ENCODE peak calls at places on chromosomes 1 and 21, in nine cellular contexts. One of them, this sample, is unnamed.
A peak's percentile ranks its signal among the peaks of the same experiment; 100 is the strongest.

GRCh38 chr1:164755674-164756073 is 196.7 kb downstream of the PBX1 start:
- DNase-seq in B cell: no peak
- DNase-seq in CD4-positive, alpha-beta T cell: no peak
- DNase-seq in transverse colon: no peak
- DNase-seq in HCEC 1CT: no peak
- DNase-seq in A172: no peak
- DNase-seq in coronary artery: no peak
- DNase-seq in head of caudate nucleus: no peak
- DNase-seq in naive thymus-derived CD4-positive, alpha-beta T cell: no peak
- DNase-seq in this sample: no peak

GRCh38 chr1:26285366-26286063 is 5.6 kb downstream of the SH3BGRL3 start:
- DNase-seq in naive thymus-derived CD4-positive, alpha-beta T cell: no peak
- DNase-seq in B cell: peak; percentile 58
- DNase-seq in CD4-positive, alpha-beta T cell: no peak
- DNase-seq in A172: no peak
- DNase-seq in coronary artery: no peak
- DNase-seq in transverse colon: peak; percentile 52
- DNase-seq in head of caudate nucleus: no peak
- DNase-seq in HCEC 1CT: no peak
- DNase-seq in this sample: peak; percentile 63

GRCh38 chr1:70811815-70812214 is 235.8 kb downstream of the PTGER3 start:
- DNase-seq in CD4-positive, alpha-beta T cell: no peak
- DNase-seq in HCEC 1CT: no peak
- DNase-seq in B cell: no peak
- DNase-seq in coronary artery: no peak
- DNase-seq in head of caudate nucleus: no peak
- DNase-seq in transverse colon: no peak
- DNase-seq in A172: no peak
- DNase-seq in naive thymus-derived CD4-positive, alpha-beta T cell: no peak
- DNase-seq in this sample: no peak

GRCh38 chr1:87473203-87473661 is 144.6 kb downstream of the LMO4 start:
- DNase-seq in A172: peak; percentile 55
- DNase-seq in coronary artery: no peak
- DNase-seq in head of caudate nucleus: no peak
- DNase-seq in CD4-positive, alpha-beta T cell: no peak
- DNase-seq in transverse colon: no peak
- DNase-seq in naive thymus-derived CD4-positive, alpha-beta T cell: no peak
- DNase-seq in B cell: no peak
- DNase-seq in HCEC 1CT: no peak
- DNase-seq in this sample: no peak

GRCh38 chr1:18948048-18948912 is 8.2 kb downstream of the IFFO2 start:
- DNase-seq in naive thymus-derived CD4-positive, alpha-beta T cell: no peak
- DNase-seq in coronary artery: no peak
- DNase-seq in B cell: peak; percentile 59
- DNase-seq in transverse colon: no peak
- DNase-seq in A172: peak; percentile 77
- DNase-seq in head of caudate nucleus: no peak
- DNase-seq in CD4-positive, alpha-beta T cell: peak; percentile 71
- DNase-seq in HCEC 1CT: no peak
- DNase-seq in this sample: no peak

GRCh38 chr1:227357229-227358078 is 39.2 kb upstream of the CDC42BPA start:
- DNase-seq in coronary artery: peak; percentile 80
- DNase-seq in head of caudate nucleus: no peak
- DNase-seq in B cell: no peak
- DNase-seq in HCEC 1CT: peak; percentile 88
- DNase-seq in naive thymus-derived CD4-positive, alpha-beta T cell: no peak
- DNase-seq in CD4-positive, alpha-beta T cell: no peak
- DNase-seq in A172: peak; percentile 98
- DNase-seq in transverse colon: peak; percentile 69
- DNase-seq in this sample: no peak

GRCh38 chr1:160665330-160666078 is 18.7 kb upstream of the SLAMF1 start:
- DNase-seq in transverse colon: peak; percentile 58
- DNase-seq in A172: no peak
- DNase-seq in coronary artery: no peak
- DNase-seq in HCEC 1CT: no peak
- DNase-seq in B cell: no peak
- DNase-seq in CD4-positive, alpha-beta T cell: no peak
- DNase-seq in naive thymus-derived CD4-positive, alpha-beta T cell: no peak
- DNase-seq in head of caudate nucleus: no peak
- DNase-seq in this sample: no peak

GRCh38 chr21:46340998-46341397 is 17.0 kb downstream of the PCNT start:
- DNase-seq in naive thymus-derived CD4-positive, alpha-beta T cell: no peak
- DNase-seq in B cell: no peak
- DNase-seq in CD4-positive, alpha-beta T cell: no peak
- DNase-seq in head of caudate nucleus: no peak
- DNase-seq in coronary artery: no peak
- DNase-seq in A172: peak; percentile 35
- DNase-seq in transverse colon: no peak
- DNase-seq in HCEC 1CT: no peak
- DNase-seq in this sample: no peak

GRCh38 chr1:17046043-17046657 is 7.7 kb downstream of the SDHB start:
- DNase-seq in HCEC 1CT: peak; percentile 69
- DNase-seq in B cell: peak; percentile 37
- DNase-seq in head of caudate nucleus: no peak
- DNase-seq in A172: peak; percentile 25
- DNase-seq in naive thymus-derived CD4-positive, alpha-beta T cell: peak; percentile 25
- DNase-seq in coronary artery: no peak
- DNase-seq in transverse colon: no peak
- DNase-seq in CD4-positive, alpha-beta T cell: no peak
- DNase-seq in this sample: peak; percentile 49

GRCh38 chr1:226749467-226749866 is 10.4 kb upstream of the ITPKB start:
- DNase-seq in A172: no peak
- DNase-seq in transverse colon: no peak
- DNase-seq in coronary artery: no peak
- DNase-seq in head of caudate nucleus: no peak
- DNase-seq in naive thymus-derived CD4-positive, alpha-beta T cell: no peak
- DNase-seq in CD4-positive, alpha-beta T cell: no peak
- DNase-seq in B cell: peak; percentile 53
- DNase-seq in HCEC 1CT: no peak
- DNase-seq in this sample: no peak

GRCh38 chr1:111227875-111228747 is 598 bp downstream of the CHI3L2 start:
- DNase-seq in naive thymus-derived CD4-positive, alpha-beta T cell: no peak
- DNase-seq in coronary artery: no peak
- DNase-seq in HCEC 1CT: peak; percentile 85
- DNase-seq in A172: peak; percentile 83
- DNase-seq in head of caudate nucleus: peak; percentile 41
- DNase-seq in transverse colon: no peak
- DNase-seq in B cell: no peak
- DNase-seq in CD4-positive, alpha-beta T cell: no peak
- DNase-seq in this sample: no peak

GRCh38 chr1:183417691-183418491 is at the start of gene NMNAT2:
- DNase-seq in naive thymus-derived CD4-positive, alpha-beta T cell: no peak
- DNase-seq in CD4-positive, alpha-beta T cell: no peak
- DNase-seq in B cell: peak; percentile 2
- DNase-seq in HCEC 1CT: peak; percentile 29
- DNase-seq in A172: peak; percentile 29
- DNase-seq in head of caudate nucleus: peak; percentile 67
- DNase-seq in transverse colon: no peak
- DNase-seq in coronary artery: no peak
- DNase-seq in this sample: no peak

This sample was measured in GM13976.